ENCODE peak calls at places on chromosome 3, in seven cellular contexts. D, I, L, M, O, R and X are unnamed samples.

GRCh38 chr3:23667536-23668429 is 138.0 kb upstream of the UBE2E1 start:
- DNase-seq in D (no peak), I (peak), L (no peak), M (no peak), O (no peak), R (no peak), X (no peak)

GRCh38 chr3:188531210-188531609 is 377.3 kb downstream of the LPP start:
- DNase-seq in D (no peak), I (no peak), L (no peak), M (no peak), O (no peak), R (no peak), X (no peak)

GRCh38 chr3:188171682-188172467 is 17.9 kb downstream of the LPP start:
- DNase-seq in D (no peak), I (no peak), L (no peak), M (no peak), O (no peak), R (no peak), X (no peak)

GRCh38 chr3:13401149-13401548 is 19.0 kb downstream of the NUP210 start:
- DNase-seq in D (no peak), I (no peak), L (peak), M (no peak), O (no peak), R (no peak), X (no peak)

GRCh38 chr3:12656193-12656592 is 7.7 kb downstream of the RAF1 start:
- DNase-seq in D (no peak), I (no peak), L (no peak), M (no peak), O (no peak), R (no peak), X (no peak)

GRCh38 chr3:115680802-115681345 is 57.6 kb downstream of the GAP43 start:
- DNase-seq in D (no peak), I (no peak), L (no peak), M (no peak), O (no peak), R (no peak), X (no peak)

GRCh38 chr3:139302084-139302800 is 41.6 kb upstream of the MRPS22 start:
- DNase-seq in D (no peak), I (no peak), L (peak), M (no peak), O (peak), R (no peak), X (no peak)

GRCh38 chr3:45739944-45740343 is 50.7 kb downstream of the SACM1L start:
- DNase-seq in D (no peak), I (no peak), L (no peak), M (no peak), O (no peak), R (no peak), X (no peak)

GRCh38 chr3:169144271-169144670 is 519.2 kb downstream of the MECOM start:
- DNase-seq in D (no peak), I (no peak), L (no peak), M (no peak), O (no peak), R (no peak), X (no peak)

GRCh38 chr3:117751691-117752090 is 1042.1 kb downstream of the TUSC7 start:
- DNase-seq in D (no peak), I (no peak), L (no peak), M (no peak), O (no peak), R (no peak), X (no peak)

GRCh38 chr3:124168271-124168670 is 176.3 kb upstream of the ROPN1 start:
- DNase-seq in D (no peak), I (peak), L (no peak), M (no peak), O (no peak), R (no peak), X (no peak)

GRCh38 chr3:187288176-187288893 is 3.2 kb downstream of the MASP1 start:
- DNase-seq in D (no peak), I (no peak), L (peak), M (no peak), O (no peak), R (no peak), X (no peak)

GRCh38 chr3:100032262-100032661 is 82.0 kb downstream of the FILIP1L start:
- DNase-seq in D (no peak), I (peak), L (no peak), M (no peak), O (no peak), R (no peak), X (no peak)

GRCh38 chr3:57756528-57757401 is 656 bp downstream of the SLMAP start:
- DNase-seq in D (no peak), I (peak), L (peak), M (peak), O (no peak), R (peak), X (peak)

GRCh38 chr3:117454236-117454635 is 744.7 kb downstream of the TUSC7 start:
- DNase-seq in D (no peak), I (peak), L (peak), M (no peak), O (no peak), R (no peak), X (no peak)

GRCh38 chr3:183490653-183491052 is 62.2 kb upstream of the MCF2L2 start:
- DNase-seq in D (no peak), I (no peak), L (peak), M (no peak), O (no peak), R (no peak), X (no peak)

GRCh38 chr3:71805199-71805598 is 20.3 kb upstream of the PROK2 start:
- DNase-seq in D (no peak), I (no peak), L (no peak), M (no peak), O (no peak), R (no peak), X (no peak)

GRCh38 chr3:42205800-42206514 is 60.0 kb downstream of the CCK start:
- DNase-seq in D (no peak), I (peak), L (no peak), M (no peak), O (no peak), R (peak), X (peak)

GRCh38 chr3:112149136-112149535 is 16.1 kb upstream of the GCSAM start:
- DNase-seq in D (no peak), I (no peak), L (no peak), M (no peak), O (no peak), R (no peak), X (no peak)

GRCh38 chr3:12752111-12752510 is 6.9 kb downstream of the TMEM40 start:
- DNase-seq in D (no peak), I (no peak), L (no peak), M (no peak), O (no peak), R (no peak), X (no peak)

GRCh38 chr3:140292154-140292553 is 357.2 kb downstream of the CLSTN2 start:
- DNase-seq in D (no peak), I (no peak), L (no peak), M (no peak), O (no peak), R (no peak), X (no peak)

GRCh38 chr3:107112356-107112755 is 264.9 kb upstream of the CCDC54 start:
- DNase-seq in D (no peak), I (no peak), L (no peak), M (no peak), O (no peak), R (no peak), X (no peak)

GRCh38 chr3:22117751-22118346 is 366.8 kb upstream of the ZNF385D start:
- DNase-seq in D (no peak), I (peak), L (no peak), M (no peak), O (peak), R (no peak), X (no peak)

GRCh38 chr3:24678441-24678865 is 183.8 kb upstream of the THRB start:
- DNase-seq in D (no peak), I (no peak), L (no peak), M (no peak), O (peak), R (no peak), X (no peak)

GRCh38 chr3:97917813-97918536 is 54.3 kb downstream of the RIOX2 start:
- DNase-seq in D (no peak), I (no peak), L (no peak), M (no peak), O (peak), R (no peak), X (no peak)

GRCh38 chr3:4826237-4827100 is 152.8 kb upstream of the BHLHE40 start:
- DNase-seq in D (no peak), I (no peak), L (peak), M (no peak), O (no peak), R (no peak), X (peak)

GRCh38 chr3:61582846-61583245 is 21.5 kb downstream of the PTPRG start:
- DNase-seq in D (no peak), I (no peak), L (no peak), M (no peak), O (no peak), R (no peak), X (no peak)

GRCh38 chr3:123813876-123814275 is 70.3 kb downstream of the MYLK start:
- DNase-seq in D (no peak), I (no peak), L (no peak), M (no peak), O (no peak), R (no peak), X (no peak)

GRCh38 chr3:194265505-194265892 is 85.6 kb downstream of the CPN2 start:
- DNase-seq in D (peak), I (no peak), L (peak), M (no peak), O (peak), R (peak), X (no peak)

GRCh38 chr3:141796436-141797166 is 33.4 kb downstream of the GRK7 start:
- DNase-seq in D (no peak), I (peak), L (peak), M (no peak), O (no peak), R (peak), X (peak)

GRCh38 chr3:188153498-188153948 is 434 bp upstream of the LPP start:
- DNase-seq in D (peak), I (no peak), L (no peak), M (peak), O (peak), R (no peak), X (no peak)

GRCh38 chr3:24351779-24352469 is 142.7 kb downstream of the THRB start:
- DNase-seq in D (no peak), I (no peak), L (no peak), M (no peak), O (no peak), R (no peak), X (no peak)

GRCh38 chr3:65342084-65342683 is 654.4 kb upstream of the ADAMTS9 start:
- DNase-seq in D (peak), I (peak), L (peak), M (peak), O (no peak), R (peak), X (no peak)
- TF ChIP-seq CTCF in D (peak), I (peak), L (peak), M (peak), O (peak), R (peak), X (peak)

DNA sequence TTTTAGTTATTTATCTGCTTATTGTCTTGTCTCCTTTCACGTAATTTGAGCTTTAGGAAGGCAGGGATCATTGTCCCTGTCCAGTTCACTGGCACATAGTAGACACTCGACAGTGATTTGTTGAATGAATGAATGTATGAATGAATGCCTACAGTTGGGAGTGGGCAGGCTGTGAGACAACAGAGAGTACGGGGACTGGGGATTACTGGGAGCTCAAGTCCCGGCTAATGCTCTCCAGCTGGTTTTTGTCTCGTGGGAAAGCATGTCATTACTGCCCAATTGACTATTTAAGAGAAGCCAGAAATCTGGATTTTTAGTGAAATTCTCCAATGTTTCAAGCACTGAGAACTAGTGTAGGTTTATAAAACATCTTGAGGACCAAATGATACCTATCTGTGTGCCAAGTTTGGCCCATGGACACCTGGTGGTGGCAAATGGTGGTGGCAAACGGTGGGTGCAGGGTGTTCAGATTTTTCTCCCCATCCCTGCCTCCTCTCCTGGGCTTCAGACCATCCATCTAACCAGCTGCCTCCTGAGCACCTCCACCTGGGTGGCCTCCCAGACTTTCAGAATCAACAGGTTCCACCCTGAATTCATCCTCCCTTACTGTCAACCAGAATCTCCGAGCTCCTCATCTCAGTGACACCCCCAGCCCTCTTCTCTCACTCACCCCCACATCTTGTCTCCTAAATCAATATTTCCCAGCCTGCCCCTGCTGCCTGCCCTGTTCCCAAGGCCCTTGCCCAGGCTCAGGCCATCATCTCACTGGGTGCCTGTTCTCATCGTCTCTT is 36.2 kb upstream of the TRH start:
- DNase-seq in D (no peak), I (no peak), L (no peak), M (no peak), O (no peak), R (no peak), X (no peak)
- TF ChIP-seq CTCF in D (no peak), I (no peak), L (no peak), M (no peak), O (peak), R (no peak), X (no peak)

DNA sequence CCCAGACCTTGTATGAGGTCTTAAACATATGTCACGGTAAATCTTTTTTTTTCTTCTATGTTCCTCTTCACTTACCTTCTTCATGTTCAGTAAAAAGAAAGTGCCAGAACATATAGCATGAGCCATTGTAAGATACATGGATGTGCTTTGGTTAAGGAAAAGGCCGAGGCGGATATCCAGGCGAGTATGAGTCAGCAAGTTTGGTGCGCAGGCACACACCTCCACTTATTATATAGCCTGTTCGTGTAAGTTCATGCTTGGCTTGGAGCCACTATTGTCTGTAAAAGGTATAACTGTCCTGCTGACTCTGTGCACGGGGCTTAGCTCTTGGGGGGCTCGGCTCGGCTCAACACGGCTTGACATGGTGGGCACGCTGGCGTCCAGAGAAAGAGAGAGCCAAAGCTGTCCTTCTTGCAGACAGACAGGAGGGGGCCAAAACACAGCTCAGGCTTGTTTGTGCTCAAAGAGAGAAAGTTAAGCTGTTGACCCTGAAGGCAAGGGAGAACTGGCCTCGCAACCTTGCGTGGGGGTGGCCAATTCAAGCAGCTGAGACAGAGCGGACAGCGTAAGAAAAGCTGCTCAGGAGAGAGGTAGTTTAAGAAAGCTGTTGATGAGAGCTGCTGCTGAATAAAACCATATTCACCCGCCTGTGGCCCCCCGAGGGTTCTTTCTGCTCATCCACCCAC is 251.2 kb downstream of the SLC9A9 start:
- DNase-seq in D (no peak), I (no peak), L (peak), M (peak), O (no peak), R (no peak), X (no peak)
- TF ChIP-seq CTCF in D (no peak), I (no peak), L (no peak), M (no peak), O (no peak), R (no peak), X (no peak)

DNA sequence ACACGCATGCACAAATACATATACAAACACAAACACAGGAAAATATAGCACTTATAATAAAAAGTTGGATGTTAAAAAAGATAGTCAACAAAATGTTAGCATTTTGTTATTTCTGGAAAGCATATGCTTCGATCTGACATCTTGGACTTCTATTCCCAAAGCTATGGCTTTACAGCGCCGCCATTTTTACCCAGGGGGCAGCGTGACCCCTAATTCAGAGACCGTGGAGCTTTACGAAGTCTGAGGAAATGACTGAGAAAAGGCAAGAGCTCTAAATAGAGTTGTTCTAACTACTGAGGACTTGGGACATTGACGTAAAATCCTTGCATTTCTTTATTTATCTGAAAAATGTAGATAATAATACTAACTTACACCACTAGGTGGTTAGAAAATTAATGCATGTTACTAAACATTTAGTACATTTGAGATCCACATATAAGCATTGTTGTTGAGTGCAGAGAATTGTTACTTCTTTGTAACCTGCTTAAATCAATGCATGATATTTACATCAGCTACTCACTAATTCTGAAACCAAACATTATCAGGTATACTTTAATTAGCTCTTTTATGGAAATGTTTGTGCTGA is 155.4 kb downstream of the TP63 start:
- DNase-seq in D (no peak), I (no peak), L (no peak), M (peak), O (no peak), R (no peak), X (no peak)
- TF ChIP-seq CTCF in D (no peak), I (no peak), L (no peak), M (no peak), O (no peak), R (no peak), X (no peak)

GRCh38 chr3:174529298-174529697 is 329.8 kb upstream of the NAALADL2 start:
- DNase-seq in D (no peak), I (no peak), L (no peak), M (peak), O (no peak), R (no peak), X (no peak)

GRCh38 chr3:174532776-174533175 is 326.4 kb upstream of the NAALADL2 start:
- DNase-seq in D (no peak), I (no peak), L (no peak), M (no peak), O (no peak), R (no peak), X (no peak)

GRCh38 chr3:174533286-174533685 is 325.8 kb upstream of the NAALADL2 start:
- DNase-seq in D (no peak), I (no peak), L (no peak), M (no peak), O (peak), R (no peak), X (no peak)

GRCh38 chr3:174532216-174532615 is 326.9 kb upstream of the NAALADL2 start:
- DNase-seq in D (no peak), I (no peak), L (no peak), M (no peak), O (no peak), R (no peak), X (no peak)

DNA sequence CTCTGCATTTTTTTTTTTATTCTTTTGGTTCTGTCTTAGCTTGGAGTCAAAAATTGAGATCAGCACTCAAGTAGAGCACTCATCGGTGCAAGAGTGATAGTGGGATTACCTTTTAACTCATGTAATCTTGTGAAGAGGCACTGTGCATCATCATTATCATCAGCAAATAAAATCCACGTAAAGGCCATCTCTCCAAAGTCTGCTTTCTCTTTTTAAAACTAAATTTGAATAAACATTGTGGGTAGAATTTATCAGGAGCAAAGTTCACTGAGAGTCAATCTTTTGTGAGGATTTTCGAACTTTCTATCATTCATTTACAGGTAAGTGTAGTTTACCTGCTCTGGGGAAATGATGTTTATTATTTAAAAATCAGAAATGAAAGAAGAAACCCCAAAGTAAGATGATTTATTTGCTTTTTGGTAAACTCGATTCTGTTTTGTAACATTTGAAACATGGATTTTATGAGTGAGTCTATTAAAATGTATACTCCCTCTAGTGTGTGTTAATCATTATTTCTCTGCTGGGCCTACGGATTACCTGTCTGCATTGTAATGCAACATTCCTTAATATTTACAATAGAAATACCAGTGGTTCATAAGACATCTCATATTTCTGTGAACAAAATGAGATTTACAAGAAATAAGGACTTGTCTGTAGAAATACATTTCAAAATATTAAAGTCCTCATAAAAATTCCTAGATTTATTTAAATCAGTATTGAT is 327.7 kb upstream of the NAALADL2 start:
- DNase-seq in D (no peak), I (no peak), L (no peak), M (no peak), O (no peak), R (no peak), X (no peak)
- TF ChIP-seq CTCF in D (no peak), I (no peak), L (no peak), M (no peak), O (peak), R (no peak), X (no peak)

GRCh38 chr3:36674816-36675215 is 89.5 kb downstream of the DCLK3 start:
- DNase-seq in D (no peak), I (peak), L (no peak), M (no peak), O (no peak), R (no peak), X (no peak)
- TF ChIP-seq CTCF in D (no peak), I (no peak), L (no peak), M (no peak), O (no peak), R (no peak), X (no peak)